ENCODE peak calls at places on chromosomes 1 and 21, in six cellular contexts. R, Z, Q, C, U and G are unnamed samples.

GRCh38 chr1:41516168-41516961 is 31.9 kb upstream of the EDN2 start:
- DNase-seq in R (peak), Z (peak), Q (no peak), C (peak), U (peak), G (peak)

GRCh38 chr1:213179784-213180183 is 128.7 kb downstream of the RPS6KC1 start:
- DNase-seq in Q (no peak), R (no peak), C (no peak), Z (no peak), U (no peak), G (no peak)

GRCh38 chr1:188386161-188386560 is 1557.4 kb downstream of the PLA2G4A start:
- DNase-seq in R (no peak), Q (no peak), U (no peak), C (no peak), Z (no peak), G (no peak)

GRCh38 chr1:199046618-199047017 is 407.8 kb downstream of the PTPRC start:
- DNase-seq in Z (no peak), Q (no peak), R (no peak), U (no peak), C (no peak), G (no peak)

GRCh38 chr1:172356620-172357019 is 63.9 kb upstream of the C1orf105 start:
- DNase-seq in Z (no peak), Q (no peak), U (no peak), R (no peak), C (no peak), G (no peak)

GRCh38 chr1:208302702-208303101 is 58.5 kb upstream of the PLXNA2 start:
- DNase-seq in Z (no peak), R (no peak), C (no peak), Q (no peak), U (no peak), G (no peak)

GRCh38 chr1:12472798-12473551 is 145.0 kb downstream of the DHRS3 start:
- DNase-seq in C (no peak), Q (no peak), Z (no peak), R (no peak), U (peak), G (no peak)

GRCh38 chr1:205421728-205422127 is at the start of gene LEMD1:
- DNase-seq in Z (no peak), Q (no peak), R (no peak), U (no peak), C (no peak), G (no peak)

GRCh38 chr1:155910621-155911121 is 478 bp downstream of the RIT1 start:
- DNase-seq in Z (peak), C (peak), Q (no peak), R (peak), U (peak), G (no peak)

GRCh38 chr1:233087001-233087881 is 136.8 kb downstream of the NTPCR start:
- DNase-seq in U (no peak), C (no peak), Z (no peak), Q (no peak), R (no peak), G (no peak)

GRCh38 chr1:208127791-208128408 is 116.3 kb downstream of the PLXNA2 start:
- DNase-seq in Q (no peak), U (no peak), R (peak), Z (peak), C (no peak), G (no peak)

GRCh38 chr1:160108888-160109662 is 6.5 kb upstream of the ATP1A2 start:
- DNase-seq in U (peak), Q (no peak), R (no peak), C (peak), Z (peak), G (peak)

GRCh38 chr1:44947060-44947773 is 39.2 kb downstream of the EIF2B3 start:
- DNase-seq in C (no peak), Q (no peak), U (no peak), Z (no peak), R (no peak), G (no peak)

GRCh38 chr21:24123785-24124184 is 1483.5 kb downstream of the MRPL39 start:
- DNase-seq in Z (no peak), U (no peak), R (no peak), Q (no peak), C (no peak), G (no peak)

GRCh38 chr1:203682401-203683383 is 56.1 kb downstream of the ATP2B4 start:
- DNase-seq in Z (peak), C (no peak), Q (no peak), U (peak), R (peak), G (peak)

GRCh38 chr21:28745131-28746055 is 247.3 kb downstream of the LTN1 start:
- DNase-seq in C (peak), Z (peak), Q (peak), U (peak), R (peak), G (peak)

GRCh38 chr1:17874665-17875064 is 119.5 kb downstream of the ACTL8 start:
- DNase-seq in Z (peak), C (no peak), R (no peak), Q (no peak), U (no peak), G (no peak)

GRCh38 chr1:12196641-12197482 is 30.1 kb downstream of the TNFRSF1B start:
- DNase-seq in U (no peak), C (no peak), Z (peak), R (peak), Q (no peak), G (peak)

GRCh38 chr1:192477630-192478029 is 97.9 kb upstream of the RGS1 start:
- DNase-seq in R (no peak), Q (peak), Z (peak), U (no peak), C (no peak), G (peak)

GRCh38 chr1:202283991-202284390 is 57.7 kb downstream of the UBE2T start:
- DNase-seq in C (no peak), Q (no peak), R (no peak), Z (no peak), U (no peak), G (no peak)

GRCh38 chr1:21534674-21535378 is 25.6 kb downstream of the ALPL start:
- DNase-seq in Q (no peak), C (no peak), U (peak), R (peak), Z (peak), G (peak)

GRCh38 chr1:41370756-41371420 is 9.7 kb downstream of the FOXO6 start:
- DNase-seq in R (no peak), Z (no peak), C (no peak), Q (no peak), U (no peak), G (no peak)

GRCh38 chr1:46131093-46131492 is 1.3 kb downstream of the PIK3R3 start:
- DNase-seq in C (no peak), Z (peak), U (no peak), Q (no peak), R (no peak), G (no peak)

GRCh38 chr1:101247404-101248287 is 10.8 kb downstream of the S1PR1 start:
- DNase-seq in R (no peak), U (no peak), C (no peak), Q (peak), Z (no peak), G (no peak)

GRCh38 chr1:66450043-66450514 is 83.9 kb upstream of the SGIP1 start:
- DNase-seq in R (no peak), Z (no peak), U (no peak), Q (no peak), C (no peak), G (no peak)

GRCh38 chr1:93805027-93805426 is 74.0 kb downstream of the DNTTIP2 start:
- DNase-seq in U (no peak), R (no peak), C (no peak), Q (no peak), Z (no peak), G (no peak)

GRCh38 chr1:178768423-178768822 is 43.4 kb downstream of the RALGPS2 start:
- DNase-seq in R (no peak), U (peak), Q (no peak), C (peak), Z (peak), G (peak)

GRCh38 chr1:178776553-178776952 is 51.5 kb downstream of the RALGPS2 start:
- DNase-seq in C (no peak), U (no peak), R (no peak), Q (no peak), Z (no peak), G (peak)

GRCh38 chr1:178772952-178773351 is 47.9 kb downstream of the RALGPS2 start:
- DNase-seq in Z (no peak), C (no peak), R (no peak), Q (no peak), U (no peak), G (no peak)

DNA sequence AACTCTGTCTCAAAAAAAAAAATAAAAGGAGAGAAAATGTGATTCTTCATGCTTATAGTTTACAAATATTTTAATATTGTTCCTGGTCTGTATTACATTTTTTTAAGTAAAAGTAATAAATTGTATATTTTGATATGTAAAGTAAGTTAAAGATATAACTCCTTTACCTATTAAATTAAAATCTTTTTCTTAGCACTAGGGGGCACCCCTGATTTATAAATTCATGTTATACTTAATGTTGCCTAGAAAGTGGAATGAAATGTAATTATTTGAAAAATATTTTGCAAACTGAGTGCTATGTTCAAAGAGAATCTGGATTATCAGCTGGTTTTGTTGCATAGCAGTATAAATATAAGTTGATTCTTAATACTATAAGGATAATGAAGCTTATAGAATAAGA is 49.2 kb downstream of the RALGPS2 start:
- DNase-seq in Z (peak), U (no peak), C (no peak), R (no peak), Q (no peak), G (peak)
- TF ChIP-seq CREB1 in Z (no peak), U (no peak), C (no peak), R (no peak), Q (no peak), G (no peak)

GRCh38 chr1:159009704-159010361 is at the start of gene IFI16:
- DNase-seq in U (peak), Q (peak), C (no peak), R (no peak), Z (no peak), G (no peak)
- TF ChIP-seq CREB1 in U (no peak), Q (peak), C (no peak), R (no peak), Z (no peak), G (no peak)

GRCh38 chr1:27727126-27727525 is 1.4 kb downstream of the FAM76A start:
- DNase-seq in Z (no peak), R (no peak), Q (no peak), U (no peak), C (no peak), G (no peak)
- TF ChIP-seq CREB1 in Z (no peak), R (no peak), Q (no peak), U (no peak), C (no peak), G (no peak)

DNA sequence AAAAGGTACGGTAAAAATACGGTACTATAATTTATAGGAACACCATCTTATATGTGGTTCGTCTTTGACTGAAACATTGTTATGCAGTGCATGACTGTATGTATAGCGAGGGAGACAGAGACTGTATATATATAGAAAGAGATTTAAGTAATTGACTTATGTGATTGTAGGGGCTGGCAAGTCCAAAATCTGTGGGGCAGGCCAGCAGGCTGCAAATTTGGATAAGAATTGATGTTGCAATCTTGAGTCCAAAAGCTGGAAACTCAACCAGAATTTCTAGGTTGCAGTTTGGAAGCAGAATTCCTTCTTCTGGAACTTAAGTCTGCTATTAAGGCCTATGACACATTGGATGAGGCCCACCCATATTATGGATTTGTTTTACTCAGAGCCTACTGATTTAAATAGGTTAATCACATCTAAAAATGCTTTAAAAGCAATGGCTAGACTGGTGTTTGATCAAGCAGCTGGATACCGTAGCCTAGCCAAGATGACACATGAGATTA is 42.0 kb downstream of the LAMC1 start:
- DNase-seq in R (no peak), Q (no peak), U (no peak), Z (no peak), C (no peak), G (no peak)
- TF ChIP-seq CREB1 in R (no peak), Q (no peak), U (no peak), Z (no peak), C (no peak), G (no peak)

GRCh38 chr1:206457408-206457807 is 12.9 kb upstream of the IKBKE start:
- DNase-seq in Q (no peak), U (no peak), R (no peak), Z (no peak), C (no peak), G (no peak)
- TF ChIP-seq CREB1 in Q (no peak), U (no peak), R (no peak), Z (no peak), C (no peak), G (no peak)